ENCODE peak calls at places on chromosomes 11 and 22, in six cellular contexts. R, W, F, G, L and U are unnamed samples. For H3K4me1, the result is how much of the 10 kb centered on the place peaks cover.

GRCh38 chr11:14971865-14972580 is at the start of gene CALCA:
- DNase-seq in R (no peak), G (no peak), L (no peak), W (no peak), F (no peak), U (no peak)

GRCh38 chr11:117966908-117967307 is 19.3 kb upstream of the IL10RA start:
- DNase-seq in R (no peak), F (no peak), W (no peak), L (no peak), G (no peak), U (no peak)

GRCh38 chr11:122717264-122717867 is 61.8 kb downstream of the UBASH3B start:
- DNase-seq in R (peak), G (peak), F (peak), L (no peak), W (no peak), U (no peak)

GRCh38 chr11:78791964-78792363 is 217.3 kb upstream of the NARS2 start:
- DNase-seq in W (no peak), R (no peak), F (no peak), L (no peak), G (no peak), U (no peak)

GRCh38 chr11:95132956-95133355 is 43.3 kb downstream of the ENDOD1 start:
- DNase-seq in G (no peak), F (no peak), L (no peak), R (no peak), W (no peak), U (no peak)

GRCh38 chr22:16601437-16602223 is 9.0 kb upstream of the CCT8L2 start:
- DNase-seq in G (no peak), F (no peak), R (no peak), W (no peak), L (peak), U (no peak)

GRCh38 chr11:83051760-83052671 is 19.7 kb downstream of the RAB30 start:
- DNase-seq in L (peak), F (no peak), W (no peak), G (no peak), R (no peak), U (peak)

GRCh38 chr11:86230921-86231320 is 13.6 kb upstream of the EED start:
- DNase-seq in G (no peak), R (no peak), W (no peak), L (no peak), F (no peak), U (no peak)

GRCh38 chr22:29156507-29156906 is 49.2 kb upstream of the EMID1 start:
- DNase-seq in G (no peak), W (no peak), L (no peak), F (no peak), R (no peak), U (no peak)

GRCh38 chr11:17734418-17734911 is at the start of gene KCNC1:
- DNase-seq in L (peak), R (no peak), G (no peak), F (peak), W (no peak), U (no peak)

GRCh38 chr11:8604078-8604723 is 10.2 kb upstream of the STK33 start:
- DNase-seq in W (no peak), G (peak), L (peak), R (peak), F (no peak), U (no peak)

GRCh38 chr22:44723801-44724200 is 21.8 kb downstream of the PRR5 start:
- DNase-seq in L (no peak), W (no peak), F (no peak), R (peak), G (peak), U (no peak)

GRCh38 chr11:50379484-50379883 is 346.8 kb downstream of the OR4C45 start:
- DNase-seq in R (no peak), W (no peak), L (no peak), F (no peak), G (no peak), U (no peak)

GRCh38 chr11:109423114-109423859 is 1.3 kb downstream of the C11orf87 start:
- DNase-seq in F (no peak), W (no peak), R (no peak), G (no peak), L (no peak), U (no peak)

GRCh38 chr22:16562711-16563554 is 29.7 kb downstream of the CCT8L2 start:
- DNase-seq in W (no peak), R (no peak), L (no peak), F (no peak), G (no peak), U (no peak)

GRCh38 chr22:33853200-33854097 is 66.8 kb downstream of the LARGE1 start:
- DNase-seq in F (no peak), R (peak), G (peak), L (peak), W (no peak), U (peak)

GRCh38 chr22:46087816-46088277 is 62.5 kb upstream of the PPARA start:
- DNase-seq in F (no peak), W (peak), L (peak), R (no peak), G (no peak), U (peak)

GRCh38 chr11:73344191-73344607 is 32.0 kb upstream of the RELT start:
- DNase-seq in F (no peak), W (no peak), G (no peak), L (no peak), R (no peak), U (no peak)

GRCh38 chr11:47406896-47407745 is 1.3 kb upstream of the SLC39A13 start:
- DNase-seq in L (no peak), W (no peak), G (no peak), R (no peak), F (peak), U (no peak)

GRCh38 chr11:76880314-76880713 is 19.6 kb downstream of the ACER3 start:
- DNase-seq in G (no peak), L (no peak), F (no peak), W (no peak), R (no peak), U (no peak)

GRCh38 chr11:279966-280761 is 2.0 kb downstream of the NLRP6 start:
- DNase-seq in W (peak), L (peak), F (peak), G (peak), R (peak), U (no peak)

GRCh38 chr11:65553301-65554001 is 4.7 kb downstream of the LTBP3 start:
- DNase-seq in L (no peak), G (peak), R (peak), F (peak), W (no peak), U (no peak)

GRCh38 chr11:61542024-61542461 is 33.5 kb downstream of the LRRC10B start:
- DNase-seq in G (no peak), R (no peak), F (no peak), L (no peak), W (no peak), U (no peak)

GRCh38 chr22:34878996-34879395 is 187.0 kb upstream of the ISX start:
- DNase-seq in G (no peak), L (no peak), F (no peak), W (no peak), R (no peak), U (no peak)

GRCh38 chr11:120336641-120337132 is 474 bp downstream of the ARHGEF12 start:
- DNase-seq in W (no peak), F (peak), R (no peak), L (peak), G (peak), U (peak)

GRCh38 chr11:117807482-117808272 is 10.7 kb upstream of the DSCAML1 start:
- DNase-seq in G (peak), R (peak), F (peak), L (peak), W (peak), U (peak)

GRCh38 chr11:47724041-47724729 is 9.0 kb upstream of the AGBL2 start:
- DNase-seq in G (no peak), R (peak), L (peak), W (no peak), F (no peak), U (no peak)

GRCh38 chr11:10666976-10667892 is 26.3 kb downstream of the IRAG1 start:
- DNase-seq in W (no peak), R (no peak), F (no peak), G (no peak), L (no peak), U (no peak)
- H3K4me1 ChIP-seq in W (under half), R (under half), F (under half), G (under half), L (under half), U (under half)

DNA sequence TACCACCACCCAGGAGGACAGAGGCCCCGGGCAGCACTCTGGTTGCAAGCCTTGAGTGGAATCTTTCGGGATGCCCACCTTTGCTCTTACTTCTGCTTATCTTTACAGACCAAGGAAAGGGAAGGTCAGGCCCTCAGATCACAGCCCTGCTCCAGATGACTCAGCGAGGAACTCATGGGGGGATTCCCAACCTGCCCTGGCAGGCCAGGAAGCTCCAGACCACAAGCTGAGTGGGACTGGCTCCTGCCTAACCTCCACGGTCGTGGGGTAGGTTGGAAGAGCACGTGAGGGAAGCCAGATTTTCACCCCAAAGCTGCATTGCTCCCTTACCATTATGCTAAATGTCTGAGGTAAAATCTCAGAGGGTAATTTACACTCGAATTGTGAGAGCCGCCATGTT is 11.8 kb downstream of the TBC1D10A start:
- DNase-seq in G (no peak), L (no peak), W (no peak), R (no peak), F (peak), U (no peak)
- H3K4me1 ChIP-seq in G (half or more), L (under half), W (half or more), R (under half), F (half or more), U (under half)

GRCh38 chr22:49934891-49935557 is 16.6 kb downstream of the CRELD2 start:
- DNase-seq in W (no peak), G (peak), F (peak), L (peak), R (no peak), U (peak)
- H3K4me1 ChIP-seq in W (half or more), G (half or more), F (under half), L (under half), R (under half), U (under half)

GRCh38 chr11:1878134-1879031 is 13.3 kb downstream of the PRR33 start:
- DNase-seq in G (no peak), L (peak), W (peak), R (no peak), F (peak), U (no peak)
- H3K4me1 ChIP-seq in G (under half), L (under half), W (half or more), R (under half), F (under half), U (under half)

GRCh38 chr22:22030493-22031182 is 48.1 kb upstream of the TOP3B start:
- DNase-seq in W (no peak), R (no peak), G (no peak), F (no peak), L (no peak), U (no peak)
- H3K4me1 ChIP-seq in W (under half), R (under half), G (under half), F (under half), L (under half), U (under half)